ENCODE peak calls at places on chromosomes 1 and 21, in six cellular contexts. U is effector memory CD4-positive, alpha-beta T cell; E is heart right ventricle; M is adipocyte; T is body of pancreas; F is lower lobe of right lung. O is an unnamed sample. For H3K4me1 and H3K27me3, the result is how much of the 10 kb centered on the place peaks cover.

GRCh38 chr1:21781971-21782867 is 730 bp downstream of the USP48 start:
- DNase-seq in U (peak), E (no peak), M (peak), T (peak), F (peak), O (no peak)

GRCh38 chr1:66247415-66248208 is 286.3 kb upstream of the SGIP1 start:
- DNase-seq in U (peak), E (no peak), M (no peak), T (no peak), F (no peak), O (no peak)

GRCh38 chr1:2650967-2651645 is 18.3 kb upstream of the MMEL1 start:
- DNase-seq in U (no peak), E (no peak), M (no peak), T (peak), F (peak), O (no peak)

GRCh38 chr1:232667094-232667780 is 37.3 kb upstream of the SIPA1L2 start:
- DNase-seq in U (no peak), E (no peak), M (peak), T (no peak), F (no peak), O (no peak)

GRCh38 chr21:17925000-17925610 is 105.9 kb upstream of the C21orf91 start:
- DNase-seq in U (peak), E (no peak), M (peak), T (peak), F (no peak), O (no peak)

GRCh38 chr1:150558761-150559626 is 9.8 kb downstream of the ADAMTSL4 start:
- DNase-seq in U (no peak), E (peak), M (no peak), T (peak), F (peak), O (no peak)

GRCh38 chr1:221487781-221488520 is 253.9 kb downstream of the DUSP10 start:
- DNase-seq in U (no peak), E (no peak), M (peak), T (no peak), F (no peak), O (no peak)

GRCh38 chr1:52926864-52927218 is 235 bp upstream of the SCP2 start:
- DNase-seq in U (no peak), E (no peak), M (no peak), T (no peak), F (no peak), O (no peak)

GRCh38 chr1:77354996-77355395 is 73.2 kb downstream of the AK5 start:
- DNase-seq in U (no peak), E (no peak), M (peak), T (no peak), F (no peak), O (no peak)

GRCh38 chr1:107750364-107750959 is 214.5 kb downstream of the VAV3 start:
- DNase-seq in U (no peak), E (no peak), M (peak), T (peak), F (peak), O (no peak)

GRCh38 chr1:42456010-42456753 is at the start of the genes PPCS and ZMYND12:
- DNase-seq in U (peak), E (peak), M (peak), T (peak), F (peak), O (peak)

GRCh38 chr1:94863297-94863911 is 43.2 kb downstream of the SLC44A3 start:
- DNase-seq in U (no peak), E (no peak), M (peak), T (peak), F (no peak), O (no peak)

GRCh38 chr21:15065381-15066230 is 806 bp upstream of the NRIP1 start:
- DNase-seq in U (peak), E (peak), M (peak), T (peak), F (peak), O (peak)

GRCh38 chr1:89938171-89939055 is 56.5 kb upstream of the ZNF326 start:
- DNase-seq in U (no peak), E (no peak), M (peak), T (no peak), F (no peak), O (no peak)

GRCh38 chr1:226725870-226726212 is 13.2 kb downstream of the ITPKB start:
- DNase-seq in U (no peak), E (no peak), M (no peak), T (no peak), F (no peak), O (no peak)

GRCh38 chr1:65221638-65222421 is 73.8 kb downstream of the AK4 start:
- DNase-seq in U (no peak), E (no peak), M (no peak), T (no peak), F (no peak), O (no peak)

GRCh38 chr1:60041783-60042182 is 31.8 kb downstream of the C1orf87 start:
- DNase-seq in U (no peak), E (no peak), M (no peak), T (no peak), F (no peak), O (no peak)

GRCh38 chr1:159996653-159997052 is 35.1 kb downstream of the PIGM start:
- DNase-seq in U (no peak), E (no peak), M (peak), T (no peak), F (no peak), O (no peak)

GRCh38 chr1:87333692-87334347 is 5.1 kb downstream of the LMO4 start:
- DNase-seq in U (no peak), E (no peak), M (no peak), T (no peak), F (no peak), O (no peak)

GRCh38 chr21:39153373-39153772 is 29.9 kb downstream of the PSMG1 start:
- DNase-seq in U (no peak), E (no peak), M (peak), T (no peak), F (no peak), O (no peak)

GRCh38 chr1:54488831-54489626 is 59.0 kb upstream of the ACOT11 start:
- DNase-seq in U (peak), E (peak), M (peak), T (peak), F (peak), O (peak)

GRCh38 chr1:46521417-46521816 is 30.0 kb downstream of the KNCN start:
- DNase-seq in U (no peak), E (no peak), M (no peak), T (no peak), F (no peak), O (no peak)

GRCh38 chr21:45329261-45330074 is 41.8 kb upstream of the POFUT2 start:
- DNase-seq in U (no peak), E (no peak), M (no peak), T (peak), F (peak), O (no peak)

GRCh38 chr1:178650950-178651461 is 74.0 kb upstream of the RALGPS2 start:
- DNase-seq in U (no peak), E (no peak), M (peak), T (no peak), F (no peak), O (no peak)

GRCh38 chr1:194062962-194063361 is 876.5 kb upstream of the B3GALT2 start:
- DNase-seq in U (no peak), E (no peak), M (peak), T (no peak), F (no peak), O (no peak)

GRCh38 chr1:84300991-84301758 is at the start of gene SAMD13:
- DNase-seq in U (no peak), E (peak), M (peak), T (peak), F (peak), O (peak)

GRCh38 chr1:212633144-212633543 is 24.6 kb downstream of the ATF3 start:
- DNase-seq in U (no peak), E (no peak), M (no peak), T (no peak), F (no peak), O (no peak)

GRCh38 chr1:162725301-162725834 is 65.1 kb upstream of the HSD17B7 start:
- DNase-seq in U (no peak), E (no peak), M (no peak), T (no peak), F (no peak), O (no peak)

GRCh38 chr1:70458120-70458519 is 47.1 kb downstream of the CTH start:
- DNase-seq in U (no peak), E (no peak), M (no peak), T (no peak), F (no peak), O (no peak)

GRCh38 chr1:64932962-64933295 is 33.4 kb downstream of the JAK1 start:
- DNase-seq in U (no peak), E (no peak), M (no peak), T (no peak), F (no peak), O (no peak)

GRCh38 chr1:84619383-84620093 is 45.3 kb upstream of the CTBS start:
- DNase-seq in U (no peak), E (no peak), M (peak), T (peak), F (no peak), O (peak)

GRCh38 chr1:51663721-51664120 is 46.8 kb downstream of the OSBPL9 start:
- DNase-seq in U (no peak), E (no peak), M (no peak), T (no peak), F (no peak), O (no peak)

GRCh38 chr1:31620631-31621497 is 3.4 kb downstream of the HCRTR1 start:
- DNase-seq in U (no peak), E (no peak), M (no peak), T (no peak), F (no peak), O (no peak)

GRCh38 chr1:12140016-12140415 is 26.8 kb upstream of the TNFRSF1B start:
- DNase-seq in U (no peak), E (no peak), M (no peak), T (no peak), F (no peak), O (no peak)

GRCh38 chr1:3775248-3775497 is 2.6 kb downstream of the SMIM1 start:
- DNase-seq in U (no peak), E (no peak), M (no peak), T (no peak), F (peak), O (no peak)

GRCh38 chr1:31183927-31184554 is 55.6 kb downstream of the NKAIN1 start:
- DNase-seq in U (no peak), E (no peak), M (peak), T (peak), F (no peak), O (no peak)

GRCh38 chr1:230858918-230859819 is 9.2 kb downstream of the C1orf198 start:
- DNase-seq in U (no peak), E (no peak), M (peak), T (no peak), F (no peak), O (no peak)

GRCh38 chr1:232428781-232429530 is 201.0 kb downstream of the SIPA1L2 start:
- DNase-seq in U (no peak), E (no peak), M (peak), T (no peak), F (no peak), O (no peak)

GRCh38 chr1:16383917-16384316 is 16.9 kb downstream of the SZRD1 start:
- DNase-seq in U (no peak), E (no peak), M (no peak), T (no peak), F (no peak), O (no peak)

GRCh38 chr1:16387201-16388185 is 20.5 kb downstream of the SZRD1 start:
- DNase-seq in U (no peak), E (no peak), M (no peak), T (no peak), F (peak), O (no peak)

GRCh38 chr1:16380868-16381267 is 13.8 kb downstream of the SZRD1 start:
- DNase-seq in U (no peak), E (no peak), M (no peak), T (no peak), F (no peak), O (no peak)

GRCh38 chr1:16386454-16387113 is 19.5 kb downstream of the SZRD1 start:
- DNase-seq in U (no peak), E (no peak), M (peak), T (peak), F (no peak), O (no peak)

DNA sequence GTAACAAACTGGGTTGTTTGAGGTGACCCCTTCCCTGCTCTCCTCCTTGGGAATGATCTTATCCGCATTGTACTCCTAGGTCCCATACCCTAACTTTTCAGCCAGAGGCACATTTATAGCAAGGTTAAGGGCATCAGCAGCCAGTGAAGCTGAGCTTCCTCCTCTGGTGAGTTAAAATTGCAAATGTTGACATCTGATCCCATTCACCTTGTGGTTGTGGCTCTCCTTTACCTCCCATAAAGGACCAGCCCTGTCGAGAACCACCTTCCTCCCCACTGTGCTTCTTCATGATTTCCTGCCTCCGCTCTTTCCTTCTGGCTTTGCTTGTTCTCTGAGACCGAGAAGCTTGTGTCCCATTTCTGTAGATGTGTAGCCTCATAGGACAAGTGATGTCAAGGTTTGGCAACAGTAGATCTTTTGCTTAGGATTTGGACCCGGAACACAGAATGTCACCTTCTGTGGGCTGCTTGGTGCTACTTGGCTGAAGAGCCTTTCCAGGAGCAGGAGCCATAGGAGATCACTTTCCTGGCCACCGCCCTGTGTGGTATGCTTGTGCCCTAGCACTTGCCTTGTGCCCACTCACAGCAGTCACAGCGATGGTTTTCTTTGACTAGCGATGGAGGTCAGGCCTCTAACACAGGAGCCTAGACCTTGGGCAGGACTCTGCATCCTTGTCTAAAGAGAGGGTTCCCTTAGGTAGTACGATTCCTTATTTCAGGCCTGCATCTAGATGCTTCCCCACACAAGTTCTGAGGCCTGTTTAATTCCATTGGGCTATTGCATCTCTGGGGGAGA is 18.8 kb downstream of the SZRD1 start:
- DNase-seq in U (no peak), E (no peak), M (no peak), T (no peak), F (no peak), O (no peak)
- H3K4me1 ChIP-seq in U (under half), E (half or more), M (under half), T (under half), F (half or more), O (under half)

DNA sequence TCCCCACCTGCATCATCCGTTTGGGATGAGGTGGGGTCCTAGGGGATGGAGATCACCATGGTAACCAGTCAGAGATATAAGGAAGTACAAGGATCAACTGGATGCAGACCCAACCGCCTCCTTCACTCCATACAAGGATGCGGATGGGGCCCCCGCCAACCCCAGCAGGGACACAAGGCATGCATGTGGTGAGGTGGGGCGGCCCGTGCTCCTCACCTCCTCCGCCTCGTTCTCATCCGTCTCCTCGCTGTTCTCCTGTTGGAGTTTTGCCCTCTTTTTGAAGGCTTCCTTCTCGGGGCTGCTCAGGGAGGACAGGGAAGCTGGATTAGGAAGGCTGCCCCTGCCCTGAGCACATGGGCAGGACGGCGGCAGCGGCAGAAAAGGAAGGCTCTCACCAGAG is 23.8 kb downstream of the KIF21B start:
- DNase-seq in U (no peak), E (no peak), M (no peak), T (no peak), F (no peak), O (no peak)
- H3K27me3 ChIP-seq in U (under half), E (under half), M (under half), T (under half), F (under half), O (under half)

DNA sequence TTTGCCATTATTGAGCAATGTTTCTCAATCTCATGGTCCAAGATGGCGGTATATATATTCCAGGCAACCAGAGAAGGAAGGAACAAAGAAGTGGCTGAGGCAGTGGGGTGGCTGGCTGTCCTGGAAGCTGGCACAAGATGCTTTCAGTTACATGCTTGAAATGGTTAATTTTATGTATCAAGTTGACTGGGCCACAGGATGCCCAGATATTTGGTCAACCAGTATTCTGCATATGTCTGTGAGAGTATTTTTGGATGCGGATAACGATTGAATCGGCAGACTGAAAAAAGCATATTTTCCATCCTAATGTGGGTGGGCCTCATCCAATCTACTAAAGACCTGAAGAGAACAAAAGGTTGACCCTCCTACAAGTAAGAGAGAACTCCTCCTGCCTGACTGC is 55.2 kb downstream of the MAP3K7CL start:
- DNase-seq in U (no peak), E (no peak), M (no peak), T (no peak), F (no peak), O (no peak)
- H3K4me1 ChIP-seq in U (under half), E (under half), M (half or more), T (under half), F (under half), O (under half)

DNA sequence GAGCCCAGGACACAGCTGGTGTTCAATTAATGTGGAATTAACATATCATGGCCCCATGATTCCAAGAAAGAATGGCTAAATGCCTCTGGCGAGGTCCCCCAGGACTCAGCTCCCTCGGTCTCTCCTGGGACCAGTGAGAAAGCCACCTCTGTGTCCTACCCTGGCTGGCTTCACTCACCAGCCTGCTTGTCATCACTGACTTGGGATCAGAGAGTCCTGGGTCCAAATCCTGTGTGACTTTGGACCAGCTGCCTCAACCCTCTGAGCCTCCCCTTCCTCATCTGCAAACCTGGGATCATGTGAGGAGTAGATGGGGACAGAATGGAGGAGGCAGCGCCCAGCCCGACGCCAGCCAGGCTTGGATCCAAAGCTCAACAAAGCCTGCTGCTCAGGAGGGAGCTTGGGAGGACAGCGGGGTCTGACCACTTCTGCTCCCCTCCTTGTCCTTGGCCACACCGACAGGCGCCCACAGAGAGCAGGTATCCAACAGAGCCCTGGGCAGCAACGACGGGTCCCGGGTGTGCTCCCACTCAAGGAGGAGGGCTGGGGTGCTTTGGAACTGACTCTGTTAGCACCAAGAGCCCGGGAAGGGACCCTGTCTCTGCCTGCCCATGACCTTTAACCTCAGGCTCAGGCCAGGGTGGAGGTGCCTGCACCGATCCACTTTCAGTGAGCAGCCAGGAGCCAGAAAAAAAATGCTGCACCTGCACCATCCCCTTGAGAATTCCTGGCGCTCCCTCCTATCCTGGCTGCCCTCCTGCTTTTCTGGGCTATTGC is 3.2 kb downstream of the SH2D5 start:
- DNase-seq in U (no peak), E (no peak), M (no peak), T (no peak), F (no peak), O (no peak)
- H3K27me3 ChIP-seq in U (under half), E (under half), M (under half), T (under half), F (under half), O (under half)

GRCh38 chr1:172931846-172932245 is 118.9 kb downstream of the TNFSF18 start:
- DNase-seq in U (no peak), E (no peak), M (no peak), T (no peak), F (no peak), O (no peak)
- H3K4me1 ChIP-seq in U (under half), E (under half), M (under half), T (under half), F (under half), O (under half)

GRCh38 chr21:42661688-42662429 is 8.4 kb downstream of the PDE9A start:
- DNase-seq in U (no peak), E (no peak), M (no peak), T (no peak), F (no peak), O (no peak)

GRCh38 chr21:42659416-42660117 is 6.1 kb downstream of the PDE9A start:
- DNase-seq in U (no peak), E (no peak), M (no peak), T (no peak), F (no peak), O (no peak)

GRCh38 chr21:42657676-42658319 is 4.4 kb downstream of the PDE9A start:
- DNase-seq in U (no peak), E (no peak), M (no peak), T (no peak), F (no peak), O (no peak)

GRCh38 chr21:42658320-42659105 is 5.1 kb downstream of the PDE9A start:
- DNase-seq in U (no peak), E (no peak), M (no peak), T (no peak), F (no peak), O (no peak)

DNA sequence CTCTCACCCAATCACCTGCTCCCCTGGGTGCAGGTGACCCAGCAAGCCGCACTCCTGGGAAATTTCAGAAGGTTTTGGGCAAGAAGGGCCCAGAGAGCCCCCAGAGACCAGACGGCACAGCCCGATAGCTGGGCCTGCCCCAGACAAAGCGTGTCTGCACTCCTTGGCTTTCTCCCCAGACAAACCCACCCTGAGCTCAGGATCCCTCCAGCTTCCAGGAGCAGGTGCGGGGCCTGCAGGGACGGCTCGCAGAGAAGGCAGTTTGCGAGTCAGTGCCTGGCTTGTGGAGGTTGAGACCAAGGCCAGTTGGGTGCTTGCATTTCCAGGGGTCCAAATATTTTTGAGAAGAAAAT is 6.7 kb downstream of the PDE9A start:
- DNase-seq in U (no peak), E (no peak), M (no peak), T (no peak), F (no peak), O (no peak)
- H3K27me3 ChIP-seq in U (under half), E (under half), M (half or more), T (under half), F (under half), O (under half)

GRCh38 chr1:23453455-23454000 is 29.0 kb upstream of the TCEA3 start:
- DNase-seq in U (no peak), E (no peak), M (peak), T (no peak), F (no peak), O (no peak)
- H3K4me1 ChIP-seq in U (under half), E (under half), M (half or more), T (under half), F (under half), O (under half)